ENCODE peak calls at places on chromosome 14, in five cellular contexts. One of them, this sample, is unnamed.

GRCh38 chr14:105328678-105329390 is 14.3 kb downstream of the PACS2 start:
- DNase-seq in AG08396: no peak
- DNase-seq in stimulated activated CD4-positive, alpha-beta T cell treated with anti-CD3 and anti-CD28 coated beads, Interleukin-1b, Interleukin-23, amount 100 ng/mL, for 1 hour: no peak
- DNase-seq in AG09309: no peak
- DNase-seq in H9: no peak
- DNase-seq in this sample: no peak

GRCh38 chr14:100286484-100287191 is 19.6 kb downstream of the SLC25A29 start:
- DNase-seq in AG08396: no peak
- DNase-seq in stimulated activated CD4-positive, alpha-beta T cell treated with anti-CD3 and anti-CD28 coated beads, Interleukin-1b, Interleukin-23, amount 100 ng/mL, for 1 hour: no peak
- DNase-seq in AG09309: no peak
- DNase-seq in H9: peak; percentile 30
- DNase-seq in this sample: no peak

GRCh38 chr14:67003009-67003753 is 186.1 kb upstream of the GARIN2 start:
- DNase-seq in AG08396: no peak
- DNase-seq in stimulated activated CD4-positive, alpha-beta T cell treated with anti-CD3 and anti-CD28 coated beads, Interleukin-1b, Interleukin-23, amount 100 ng/mL, for 1 hour: no peak
- DNase-seq in AG09309: no peak
- DNase-seq in H9: no peak
- DNase-seq in this sample: no peak

GRCh38 chr14:95620659-95621059 is 65.6 kb upstream of the TCL1B start:
- DNase-seq in AG08396: no peak
- DNase-seq in stimulated activated CD4-positive, alpha-beta T cell treated with anti-CD3 and anti-CD28 coated beads, Interleukin-1b, Interleukin-23, amount 100 ng/mL, for 1 hour: no peak
- DNase-seq in AG09309: no peak
- DNase-seq in H9: no peak
- DNase-seq in this sample: no peak

GRCh38 chr14:68458840-68459469 is 333.9 kb downstream of the ZFP36L1 start:
- DNase-seq in AG08396: peak; percentile 36
- DNase-seq in stimulated activated CD4-positive, alpha-beta T cell treated with anti-CD3 and anti-CD28 coated beads, Interleukin-1b, Interleukin-23, amount 100 ng/mL, for 1 hour: no peak
- DNase-seq in AG09309: peak; percentile 74
- DNase-seq in H9: peak; percentile 48
- DNase-seq in this sample: peak; percentile 58

GRCh38 chr14:66395300-66395699 is 90.9 kb upstream of the CCDC196 start:
- DNase-seq in AG08396: no peak
- DNase-seq in stimulated activated CD4-positive, alpha-beta T cell treated with anti-CD3 and anti-CD28 coated beads, Interleukin-1b, Interleukin-23, amount 100 ng/mL, for 1 hour: no peak
- DNase-seq in AG09309: no peak
- DNase-seq in H9: no peak
- DNase-seq in this sample: no peak

GRCh38 chr14:95440496-95440895 is 76.0 kb downstream of the SYNE3 start:
- DNase-seq in AG08396: no peak
- DNase-seq in stimulated activated CD4-positive, alpha-beta T cell treated with anti-CD3 and anti-CD28 coated beads, Interleukin-1b, Interleukin-23, amount 100 ng/mL, for 1 hour: no peak
- DNase-seq in AG09309: no peak
- DNase-seq in H9: no peak
- DNase-seq in this sample: no peak

GRCh38 chr14:20801726-20802125 is 918 bp downstream of the RNASE1 start:
- DNase-seq in AG08396: no peak
- DNase-seq in stimulated activated CD4-positive, alpha-beta T cell treated with anti-CD3 and anti-CD28 coated beads, Interleukin-1b, Interleukin-23, amount 100 ng/mL, for 1 hour: no peak
- DNase-seq in AG09309: no peak
- DNase-seq in H9: no peak
- DNase-seq in this sample: no peak

GRCh38 chr14:90740946-90741681 is 75.1 kb downstream of the TTC7B start:
- DNase-seq in AG08396: no peak
- DNase-seq in stimulated activated CD4-positive, alpha-beta T cell treated with anti-CD3 and anti-CD28 coated beads, Interleukin-1b, Interleukin-23, amount 100 ng/mL, for 1 hour: no peak
- DNase-seq in AG09309: no peak
- DNase-seq in H9: no peak
- DNase-seq in this sample: no peak

GRCh38 chr14:56840221-56840620 is 29.9 kb upstream of the OTX2 start:
- DNase-seq in AG08396: no peak
- DNase-seq in stimulated activated CD4-positive, alpha-beta T cell treated with anti-CD3 and anti-CD28 coated beads, Interleukin-1b, Interleukin-23, amount 100 ng/mL, for 1 hour: no peak
- DNase-seq in AG09309: no peak
- DNase-seq in H9: no peak
- DNase-seq in this sample: no peak

GRCh38 chr14:68396411-68396930 is 396.4 kb downstream of the ZFP36L1 start:
- DNase-seq in AG08396: no peak
- DNase-seq in stimulated activated CD4-positive, alpha-beta T cell treated with anti-CD3 and anti-CD28 coated beads, Interleukin-1b, Interleukin-23, amount 100 ng/mL, for 1 hour: no peak
- DNase-seq in AG09309: no peak
- DNase-seq in H9: no peak
- DNase-seq in this sample: no peak

GRCh38 chr14:21867541-21867940 is 193.9 kb upstream of the OR4E1 start:
- DNase-seq in AG08396: peak; percentile 5
- DNase-seq in stimulated activated CD4-positive, alpha-beta T cell treated with anti-CD3 and anti-CD28 coated beads, Interleukin-1b, Interleukin-23, amount 100 ng/mL, for 1 hour: no peak
- DNase-seq in AG09309: no peak
- DNase-seq in H9: no peak
- DNase-seq in this sample: no peak

GRCh38 chr14:105087308-105087962 is 22.2 kb upstream of the GPR132 start:
- DNase-seq in AG08396: peak; percentile 86
- DNase-seq in stimulated activated CD4-positive, alpha-beta T cell treated with anti-CD3 and anti-CD28 coated beads, Interleukin-1b, Interleukin-23, amount 100 ng/mL, for 1 hour: no peak
- DNase-seq in AG09309: no peak
- DNase-seq in H9: peak; percentile 40
- DNase-seq in this sample: no peak

GRCh38 chr14:30790827-30791226 is 83.5 kb upstream of the COCH start:
- DNase-seq in AG08396: no peak
- DNase-seq in stimulated activated CD4-positive, alpha-beta T cell treated with anti-CD3 and anti-CD28 coated beads, Interleukin-1b, Interleukin-23, amount 100 ng/mL, for 1 hour: no peak
- DNase-seq in AG09309: no peak
- DNase-seq in H9: no peak
- DNase-seq in this sample: no peak

GRCh38 chr14:74552623-74553022 is 59.1 kb downstream of the ISCA2 start:
- DNase-seq in AG08396: peak; percentile 77
- DNase-seq in stimulated activated CD4-positive, alpha-beta T cell treated with anti-CD3 and anti-CD28 coated beads, Interleukin-1b, Interleukin-23, amount 100 ng/mL, for 1 hour: no peak
- DNase-seq in AG09309: no peak
- DNase-seq in H9: no peak
- DNase-seq in this sample: no peak

GRCh38 chr14:27608377-27608776 is 1010.5 kb upstream of the NOVA1 start:
- DNase-seq in AG08396: no peak
- DNase-seq in stimulated activated CD4-positive, alpha-beta T cell treated with anti-CD3 and anti-CD28 coated beads, Interleukin-1b, Interleukin-23, amount 100 ng/mL, for 1 hour: no peak
- DNase-seq in AG09309: no peak
- DNase-seq in H9: no peak
- DNase-seq in this sample: no peak

GRCh38 chr14:52553002-52553670 is 500 bp downstream of the GPR137C start:
- DNase-seq in AG08396: peak; percentile 38
- DNase-seq in stimulated activated CD4-positive, alpha-beta T cell treated with anti-CD3 and anti-CD28 coated beads, Interleukin-1b, Interleukin-23, amount 100 ng/mL, for 1 hour: no peak
- DNase-seq in AG09309: no peak
- DNase-seq in H9: peak; percentile 56
- DNase-seq in this sample: no peak

GRCh38 chr14:49250109-49250508 is 336.1 kb downstream of the RPS29 start:
- DNase-seq in AG08396: no peak
- DNase-seq in stimulated activated CD4-positive, alpha-beta T cell treated with anti-CD3 and anti-CD28 coated beads, Interleukin-1b, Interleukin-23, amount 100 ng/mL, for 1 hour: no peak
- DNase-seq in AG09309: no peak
- DNase-seq in H9: no peak
- DNase-seq in this sample: no peak

GRCh38 chr14:33647385-33647786 is 303.5 kb downstream of the EGLN3 start:
- DNase-seq in AG08396: peak; percentile 35
- DNase-seq in stimulated activated CD4-positive, alpha-beta T cell treated with anti-CD3 and anti-CD28 coated beads, Interleukin-1b, Interleukin-23, amount 100 ng/mL, for 1 hour: no peak
- DNase-seq in AG09309: peak; percentile 92
- DNase-seq in H9: no peak
- DNase-seq in this sample: no peak

GRCh38 chr14:58808828-58809227 is 171.1 kb downstream of the DACT1 start:
- DNase-seq in AG08396: peak; percentile 27
- DNase-seq in stimulated activated CD4-positive, alpha-beta T cell treated with anti-CD3 and anti-CD28 coated beads, Interleukin-1b, Interleukin-23, amount 100 ng/mL, for 1 hour: no peak
- DNase-seq in AG09309: no peak
- DNase-seq in H9: no peak
- DNase-seq in this sample: no peak

GRCh38 chr14:97120204-97121120 is 323.3 kb downstream of the VRK1 start:
- DNase-seq in AG08396: no peak
- DNase-seq in stimulated activated CD4-positive, alpha-beta T cell treated with anti-CD3 and anti-CD28 coated beads, Interleukin-1b, Interleukin-23, amount 100 ng/mL, for 1 hour: peak; percentile 17
- DNase-seq in AG09309: no peak
- DNase-seq in H9: no peak
- DNase-seq in this sample: no peak